ENCODE peak calls at places on chromosomes 16 and 17, in five cellular contexts. One of them, this sample, is unnamed.
A peak's percentile ranks its signal among the peaks of the same experiment; 100 is the strongest.

GRCh38 chr17:1997587-1998425 is 27.3 kb downstream of the RTN4RL1 start:
- DNase-seq in HepG2: peak; percentile 77
- DNase-seq in HCT116: no peak
- DNase-seq in SK-N-SH: no peak
- DNase-seq in K562: no peak
- DNase-seq in this sample: no peak

GRCh38 chr17:82297280-82297803 is 20.1 kb downstream of the CD7 start:
- DNase-seq in HepG2: no peak
- DNase-seq in HCT116: no peak
- DNase-seq in SK-N-SH: peak; percentile 54
- DNase-seq in K562: peak; percentile 65
- DNase-seq in this sample: no peak

GRCh38 chr16:28041615-28042014 is 21.9 kb downstream of the GSG1L start:
- DNase-seq in HepG2: no peak
- DNase-seq in HCT116: no peak
- DNase-seq in SK-N-SH: no peak
- DNase-seq in K562: no peak
- DNase-seq in this sample: no peak

GRCh38 chr17:53032861-53033271 is 789.9 kb upstream of the KIF2B start:
- DNase-seq in HepG2: peak; percentile 71
- DNase-seq in HCT116: peak; percentile 4
- DNase-seq in SK-N-SH: peak; percentile 21
- DNase-seq in K562: peak; percentile 9
- DNase-seq in this sample: peak; percentile 84

GRCh38 chr17:37610971-37611370 is 1.8 kb upstream of the SYNRG start:
- DNase-seq in HepG2: no peak
- DNase-seq in HCT116: no peak
- DNase-seq in SK-N-SH: no peak
- DNase-seq in K562: no peak
- DNase-seq in this sample: no peak

GRCh38 chr16:4537376-4538066 is 1.1 kb downstream of the CDIP1 start:
- DNase-seq in HepG2: no peak
- DNase-seq in HCT116: no peak
- DNase-seq in SK-N-SH: peak; percentile 66
- DNase-seq in K562: no peak
- DNase-seq in this sample: no peak

GRCh38 chr17:35768796-35769195 is 8.1 kb downstream of the C17orf50 start:
- DNase-seq in HepG2: no peak
- DNase-seq in HCT116: no peak
- DNase-seq in SK-N-SH: no peak
- DNase-seq in K562: no peak
- DNase-seq in this sample: no peak

GRCh38 chr17:36016555-36016954 is 1.2 kb downstream of the CCL23 start:
- DNase-seq in HepG2: no peak
- DNase-seq in HCT116: no peak
- DNase-seq in SK-N-SH: no peak
- DNase-seq in K562: no peak
- DNase-seq in this sample: no peak

GRCh38 chr16:4200000-4200780 is 41.7 kb downstream of the SRL start:
- DNase-seq in HepG2: peak; percentile 50
- DNase-seq in HCT116: peak; percentile 31
- DNase-seq in SK-N-SH: peak; percentile 86
- DNase-seq in K562: peak; percentile 79
- DNase-seq in this sample: peak; percentile 79

DNA sequence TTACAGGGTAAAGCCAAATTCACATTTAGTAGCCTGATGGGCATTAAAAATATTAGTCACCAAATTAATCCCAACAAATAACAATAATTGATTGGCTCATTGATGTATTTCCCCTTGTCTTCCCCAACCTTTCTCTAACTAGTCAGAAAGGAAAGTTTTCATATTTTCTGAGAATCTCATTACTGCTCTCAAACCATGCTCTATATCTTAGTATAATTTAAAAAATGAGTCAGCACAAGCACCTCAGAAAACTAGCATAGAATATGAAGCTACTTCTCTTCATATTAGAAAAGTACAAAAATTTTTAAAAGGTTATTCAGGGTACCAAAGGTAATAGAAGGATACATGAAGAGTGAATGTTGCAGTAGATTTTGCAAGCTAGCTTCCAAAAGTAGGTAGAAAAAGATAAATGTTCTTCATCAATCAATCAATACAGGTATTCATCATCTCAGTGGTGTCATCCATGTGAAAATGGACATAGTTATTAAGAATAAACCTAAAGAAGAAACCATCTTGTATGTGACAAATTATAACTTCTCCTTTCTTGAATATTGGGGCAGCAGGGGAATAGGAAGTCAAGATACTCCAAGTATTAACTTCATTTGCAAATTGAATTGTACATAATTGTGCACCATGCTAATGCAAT is 4.8 kb downstream of the STAT5B start:
- DNase-seq in HepG2: no peak
- DNase-seq in HCT116: no peak
- DNase-seq in SK-N-SH: no peak
- DNase-seq in K562: no peak
- DNase-seq in this sample: no peak
- TF ChIP-seq JUND in HepG2: no peak
- TF ChIP-seq JUND in HCT116: no peak
- TF ChIP-seq JUND in SK-N-SH: no peak
- TF ChIP-seq JUND in K562: no peak
- TF ChIP-seq JUND in this sample: no peak

GRCh38 chr17:72942594-72942993 is 149.9 kb downstream of the SLC39A11 start:
- DNase-seq in HepG2: no peak
- DNase-seq in HCT116: no peak
- DNase-seq in SK-N-SH: no peak
- DNase-seq in K562: no peak
- DNase-seq in this sample: no peak

GRCh38 chr17:72934927-72935326 is 157.6 kb downstream of the SLC39A11 start:
- DNase-seq in HepG2: no peak
- DNase-seq in HCT116: no peak
- DNase-seq in SK-N-SH: no peak
- DNase-seq in K562: no peak
- DNase-seq in this sample: no peak

GRCh38 chr17:72940511-72940910 is 152.0 kb downstream of the SLC39A11 start:
- DNase-seq in HepG2: no peak
- DNase-seq in HCT116: no peak
- DNase-seq in SK-N-SH: no peak
- DNase-seq in K562: no peak
- DNase-seq in this sample: no peak

GRCh38 chr17:72935984-72936383 is 156.5 kb downstream of the SLC39A11 start:
- DNase-seq in HepG2: no peak
- DNase-seq in HCT116: no peak
- DNase-seq in SK-N-SH: no peak
- DNase-seq in K562: no peak
- DNase-seq in this sample: peak; percentile 86

GRCh38 chr17:72937687-72938086 is 154.8 kb downstream of the SLC39A11 start:
- DNase-seq in HepG2: no peak
- DNase-seq in HCT116: no peak
- DNase-seq in SK-N-SH: no peak
- DNase-seq in K562: no peak
- DNase-seq in this sample: peak; percentile 35
- TF ChIP-seq JUND in HepG2: no peak
- TF ChIP-seq JUND in HCT116: no peak
- TF ChIP-seq JUND in SK-N-SH: no peak
- TF ChIP-seq JUND in K562: no peak
- TF ChIP-seq JUND in this sample: no peak

GRCh38 chr17:40122944-40123810 is 1.4 kb downstream of the MSL1 start:
- DNase-seq in HepG2: no peak
- DNase-seq in HCT116: no peak
- DNase-seq in SK-N-SH: peak; percentile 83
- DNase-seq in K562: peak; percentile 72
- DNase-seq in this sample: peak; percentile 60
- TF ChIP-seq JUND in HepG2: no peak
- TF ChIP-seq JUND in HCT116: no peak
- TF ChIP-seq JUND in SK-N-SH: no peak
- TF ChIP-seq JUND in K562: no peak
- TF ChIP-seq JUND in this sample: no peak

DNA sequence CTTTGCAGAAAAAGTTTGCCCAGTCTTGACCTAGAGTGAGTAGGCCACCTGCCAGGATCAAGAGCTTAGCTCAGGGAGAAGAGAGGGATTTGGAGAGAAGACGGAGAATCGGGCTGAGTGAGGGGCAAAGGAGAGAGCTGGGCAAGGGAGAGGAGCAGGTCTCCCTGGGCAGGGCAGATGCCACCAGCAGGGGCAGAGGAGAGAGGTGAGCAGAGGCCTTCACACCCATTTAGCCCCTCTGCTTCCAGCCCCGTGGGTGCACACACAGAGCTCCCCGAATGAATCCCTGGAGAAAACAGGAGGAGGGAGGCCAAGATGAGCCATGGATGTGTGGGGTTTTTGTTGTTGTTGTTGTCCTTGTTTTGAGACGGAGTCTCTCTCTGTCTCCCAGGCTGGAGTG is 29.2 kb downstream of the TBX4 start:
- DNase-seq in HepG2: no peak
- DNase-seq in HCT116: no peak
- DNase-seq in SK-N-SH: no peak
- DNase-seq in K562: no peak
- DNase-seq in this sample: no peak
- TF ChIP-seq JUND in HepG2: no peak
- TF ChIP-seq JUND in HCT116: no peak
- TF ChIP-seq JUND in SK-N-SH: no peak
- TF ChIP-seq JUND in K562: no peak
- TF ChIP-seq JUND in this sample: no peak

This sample was measured in T47D.